ENCODE peak calls at places on chromosomes 1 and 21, in ten cellular contexts. O, H, S, E, I, B, Z, R, X and G are unnamed samples.
A peak's percentile ranks its signal among the peaks of the same experiment; 100 is the strongest.

GRCh38 chr1:21293537-21294265 is 3.4 kb upstream of the ECE1 start:
- DNase-seq in O (no peak), H (no peak), S (no peak), E (no peak), I (no peak), B (no peak), Z (peak; percentile 68), R (no peak), X (no peak), G (peak; percentile 38)

GRCh38 chr1:200776949-200777348 is 38.3 kb downstream of the CAMSAP2 start:
- DNase-seq in O (no peak), H (no peak), S (no peak), E (no peak), I (no peak), B (no peak), Z (no peak), R (no peak), X (no peak), G (no peak)

GRCh38 chr1:240337795-240338194 is 246.1 kb downstream of the FMN2 start:
- DNase-seq in O (peak; percentile 52), H (no peak), S (no peak), E (no peak), I (peak; percentile 5), B (no peak), Z (no peak), R (no peak), X (no peak), G (no peak)

GRCh38 chr1:40532844-40533424 is 1.5 kb downstream of the ZNF684 start:
- DNase-seq in O (no peak), H (no peak), S (no peak), E (no peak), I (peak; percentile 60), B (no peak), Z (peak; percentile 80), R (no peak), X (no peak), G (no peak)

GRCh38 chr1:205199090-205199930 is 12.2 kb downstream of the DSTYK start:
- DNase-seq in O (no peak), H (no peak), S (no peak), E (no peak), I (no peak), B (no peak), Z (no peak), R (no peak), X (no peak), G (no peak)

GRCh38 chr1:230592848-230593247 is 49.4 kb upstream of the COG2 start:
- DNase-seq in O (no peak), H (no peak), S (no peak), E (no peak), I (no peak), B (no peak), Z (no peak), R (no peak), X (no peak), G (no peak)

GRCh38 chr21:45050786-45051489 is 23.4 kb upstream of the ADARB1 start:
- DNase-seq in O (peak; percentile 92), H (peak; percentile 48), S (no peak), E (no peak), I (no peak), B (no peak), Z (no peak), R (no peak), X (no peak), G (no peak)

GRCh38 chr1:24042375-24042774 is 62.2 kb upstream of the SRSF10 start:
- DNase-seq in O (no peak), H (no peak), S (no peak), E (no peak), I (no peak), B (no peak), Z (no peak), R (no peak), X (no peak), G (no peak)

GRCh38 chr1:2137257-2138121 is 57.1 kb downstream of the FAAP20 start:
- DNase-seq in O (no peak), H (peak; percentile 42), S (no peak), E (peak; percentile 9), I (no peak), B (no peak), Z (no peak), R (peak; percentile 82), X (no peak), G (no peak)

DNA sequence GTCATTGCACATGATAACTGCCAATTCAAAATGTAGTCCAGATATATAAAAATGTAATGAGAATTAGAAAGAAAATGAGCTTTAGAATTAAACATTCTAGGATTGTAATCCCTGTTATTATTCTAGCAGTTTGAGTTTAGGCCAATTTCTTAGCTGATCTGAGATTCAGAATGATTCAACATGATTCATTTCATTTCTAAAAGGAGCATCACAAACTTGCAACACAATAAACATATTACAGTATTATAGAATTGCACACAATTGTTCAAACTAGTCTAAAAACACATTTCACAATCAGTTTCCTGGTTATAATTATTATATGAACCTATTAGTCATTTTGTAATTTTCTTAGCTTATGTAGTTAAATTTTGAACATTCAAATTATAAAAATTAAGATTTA is 43.3 kb upstream of the TSHB start:
- DNase-seq in O (no peak), H (no peak), S (no peak), E (no peak), I (no peak), B (no peak), Z (no peak), R (no peak), X (no peak), G (no peak)
- H3K9me3 ChIP-seq in O (no peaks in the 10 kb centered on the region), H (peaks cover 4% of the 10 kb centered on the region), S (peaks cover 2% of the 10 kb centered on the region), E (peaks cover 46% of the 10 kb centered on the region), I (peaks cover 16% of the 10 kb centered on the region), B (peaks cover 47% of the 10 kb centered on the region), Z (peaks cover 17% of the 10 kb centered on the region), R (peaks cover 15% of the 10 kb centered on the region), X (peaks cover 18% of the 10 kb centered on the region), G (peaks cover 24% of the 10 kb centered on the region)

DNA sequence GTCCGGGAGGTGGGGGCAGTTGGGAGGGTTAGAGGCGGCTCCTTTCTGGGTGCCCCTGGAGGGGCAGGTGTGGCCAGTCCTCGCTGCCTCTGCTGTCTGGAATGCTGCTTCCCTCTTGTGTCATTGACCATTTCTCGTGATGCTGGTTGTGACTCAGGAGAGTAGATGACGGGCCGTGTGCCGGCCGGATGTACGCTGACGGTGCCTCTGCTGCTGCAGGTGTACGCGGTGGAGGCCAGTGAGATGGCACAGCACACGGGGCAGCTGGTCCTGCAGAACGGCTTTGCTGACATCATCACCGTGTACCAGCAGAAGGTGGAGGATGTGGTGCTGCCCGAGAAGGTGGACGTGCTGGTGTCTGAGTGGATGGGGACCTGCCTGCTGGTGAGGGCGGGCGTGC is 13.9 kb downstream of the PRMT2 start:
- DNase-seq in O (no peak), H (no peak), S (no peak), E (no peak), I (no peak), B (no peak), Z (no peak), R (no peak), X (no peak), G (no peak)
- H3K9me3 ChIP-seq in O (peaks cover 14% of the 10 kb centered on the region), H (no peaks in the 10 kb centered on the region), S (no peaks in the 10 kb centered on the region), E (peaks cover 1% of the 10 kb centered on the region), I (peaks cover 4% of the 10 kb centered on the region), B (peaks cover 2% of the 10 kb centered on the region), Z (peaks cover 4% of the 10 kb centered on the region), R (no peaks in the 10 kb centered on the region), X (no peaks in the 10 kb centered on the region), G (no peaks in the 10 kb centered on the region)

GRCh38 chr1:15429701-15430149 is 8.5 kb upstream of the CTRC start:
- DNase-seq in O (no peak), H (no peak), S (no peak), E (no peak), I (peak; percentile 23), B (no peak), Z (no peak), R (no peak), X (no peak), G (no peak)
- H3K9me3 ChIP-seq in O (no peaks in the 10 kb centered on the region), H (no peaks in the 10 kb centered on the region), S (no peaks in the 10 kb centered on the region), E (no peaks in the 10 kb centered on the region), I (no peaks in the 10 kb centered on the region), B (no peaks in the 10 kb centered on the region), Z (no peaks in the 10 kb centered on the region), R (no peaks in the 10 kb centered on the region), X (no peaks in the 10 kb centered on the region), G (no peaks in the 10 kb centered on the region)

GRCh38 chr1:80876035-80876434 is 924.7 kb upstream of the ADGRL2 start:
- DNase-seq in O (no peak), H (no peak), S (no peak), E (no peak), I (no peak), B (no peak), Z (no peak), R (no peak), X (no peak), G (no peak)

GRCh38 chr1:80882552-80882951 is 918.2 kb upstream of the ADGRL2 start:
- DNase-seq in O (peak; percentile 21), H (no peak), S (no peak), E (no peak), I (no peak), B (no peak), Z (no peak), R (no peak), X (no peak), G (no peak)

DNA sequence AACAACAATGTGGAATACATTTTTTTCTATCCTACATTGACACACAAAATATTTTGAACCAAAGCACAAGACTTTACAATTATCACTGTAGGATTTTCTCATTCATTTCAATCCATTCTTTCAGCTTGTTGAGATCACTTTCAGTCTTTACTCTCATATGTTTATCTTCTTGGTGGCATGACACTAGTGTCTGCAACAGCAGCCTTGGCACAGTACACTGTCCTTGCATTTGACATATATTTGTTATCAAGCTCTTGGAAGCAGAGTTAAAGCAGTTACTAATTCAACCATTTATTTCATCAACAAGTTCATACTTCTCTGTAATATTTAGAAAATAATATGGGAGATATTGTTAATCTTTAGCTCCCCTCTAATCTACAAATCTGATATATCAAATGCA is 922.4 kb upstream of the ADGRL2 start:
- DNase-seq in O (no peak), H (no peak), S (no peak), E (no peak), I (no peak), B (no peak), Z (no peak), R (no peak), X (no peak), G (no peak)
- H3K9me3 ChIP-seq in O (no peaks in the 10 kb centered on the region), H (no peaks in the 10 kb centered on the region), S (no peaks in the 10 kb centered on the region), E (no peaks in the 10 kb centered on the region), I (no peaks in the 10 kb centered on the region), B (no peaks in the 10 kb centered on the region), Z (no peaks in the 10 kb centered on the region), R (no peaks in the 10 kb centered on the region), X (no peaks in the 10 kb centered on the region), G (no peaks in the 10 kb centered on the region)

GRCh38 chr1:233479026-233479890 is 134.6 kb upstream of the KCNK1 start:
- DNase-seq in O (no peak), H (no peak), S (no peak), E (no peak), I (no peak), B (no peak), Z (no peak), R (no peak), X (no peak), G (no peak)
- H3K9me3 ChIP-seq in O (peaks cover 6% of the 10 kb centered on the region), H (no peaks in the 10 kb centered on the region), S (no peaks in the 10 kb centered on the region), E (no peaks in the 10 kb centered on the region), I (no peaks in the 10 kb centered on the region), B (no peaks in the 10 kb centered on the region), Z (no peaks in the 10 kb centered on the region), R (no peaks in the 10 kb centered on the region), X (no peaks in the 10 kb centered on the region), G (no peaks in the 10 kb centered on the region)